ENCODE peak calls at places on chromosomes 6 and 20, in eight cellular contexts. G is stimulated activated CD8-positive, alpha-beta memory T cell treated with anti-CD3 and anti-CD28 coated beads, Interleukin-15, amount 100 ng/mL, for 1 hour; F is glomerular endothelial cell; O is anterior cingulate cortex; A is NCI-H1694; R is AG08395; S is cardiac muscle cell; V is dermis microvascular lymphatic vessel endothelial cell. E is an unnamed sample.

GRCh38 chr20:37209661-37210314 is 30.4 kb upstream of the MROH8 start:
- DNase-seq in G (no peak), F (no peak), O (no peak), A (no peak), R (no peak), S (no peak), V (no peak), E (no peak)

GRCh38 chr20:48722002-48722731 is 105.6 kb downstream of the PREX1 start:
- DNase-seq in G (no peak), F (peak), O (peak), A (no peak), R (peak), S (no peak), V (peak), E (no peak)

GRCh38 chr6:142861711-142862110 is 83.3 kb downstream of the HIVEP2 start:
- DNase-seq in G (no peak), F (no peak), O (no peak), A (no peak), R (no peak), S (no peak), V (no peak), E (no peak)

GRCh38 chr6:14292119-14292518 is 174.5 kb downstream of the CD83 start:
- DNase-seq in G (no peak), F (no peak), O (no peak), A (no peak), R (no peak), S (no peak), V (no peak), E (peak)

GRCh38 chr20:50142812-50143211 is 10.7 kb downstream of the PEDS1 start:
- DNase-seq in G (no peak), F (no peak), O (no peak), A (no peak), R (no peak), S (no peak), V (no peak), E (no peak)

GRCh38 chr6:85002847-85003246 is 238.4 kb upstream of the TBX18 start:
- DNase-seq in G (no peak), F (no peak), O (no peak), A (no peak), R (no peak), S (no peak), V (no peak), E (no peak)

GRCh38 chr6:125546827-125547226 is 202.6 kb upstream of the HEY2 start:
- DNase-seq in G (no peak), F (no peak), O (no peak), A (no peak), R (peak), S (no peak), V (no peak), E (no peak)

GRCh38 chr6:36024154-36024760 is at the start of gene SLC26A8:
- DNase-seq in G (no peak), F (no peak), O (no peak), A (no peak), R (no peak), S (peak), V (no peak), E (no peak)

GRCh38 chr20:19981091-19981490 is 36.1 kb upstream of the NAA20 start:
- DNase-seq in G (no peak), F (no peak), O (no peak), A (no peak), R (no peak), S (no peak), V (peak), E (no peak)

GRCh38 chr6:49155321-49155720 is 307.7 kb downstream of the MMUT start:
- DNase-seq in G (no peak), F (no peak), O (no peak), A (no peak), R (no peak), S (no peak), V (no peak), E (no peak)

GRCh38 chr6:38997128-38997761 is 51.3 kb upstream of the GLP1R start:
- DNase-seq in G (no peak), F (no peak), O (no peak), A (peak), R (no peak), S (peak), V (no peak), E (peak)

GRCh38 chr6:140441256-140441655 is 1066.8 kb upstream of the CITED2 start:
- DNase-seq in G (no peak), F (peak), O (no peak), A (no peak), R (peak), S (peak), V (peak), E (no peak)

GRCh38 chr20:1174787-1175186 is 10.0 kb downstream of the TMEM74B start:
- DNase-seq in G (no peak), F (no peak), O (no peak), A (no peak), R (no peak), S (no peak), V (no peak), E (no peak)

GRCh38 chr6:99882151-99882702 is 111.8 kb downstream of the MCHR2 start:
- DNase-seq in G (no peak), F (no peak), O (no peak), A (no peak), R (no peak), S (no peak), V (no peak), E (no peak)

GRCh38 chr20:573414-574296 is 30.1 kb upstream of the CSNK2A1 start:
- DNase-seq in G (no peak), F (no peak), O (no peak), A (no peak), R (no peak), S (no peak), V (no peak), E (no peak)

GRCh38 chr6:169035381-169036280 is 218.0 kb downstream of the THBS2 start:
- DNase-seq in G (no peak), F (no peak), O (no peak), A (no peak), R (peak), S (peak), V (no peak), E (no peak)

GRCh38 chr20:37526238-37526838 is 1.3 kb downstream of the BLCAP start:
- DNase-seq in G (no peak), F (peak), O (no peak), A (no peak), R (peak), S (peak), V (peak), E (no peak)

GRCh38 chr20:11277170-11277569 is 603.4 kb upstream of the JAG1 start:
- DNase-seq in G (no peak), F (no peak), O (no peak), A (no peak), R (no peak), S (no peak), V (no peak), E (no peak)

GRCh38 chr6:52497652-52498408 is 77.7 kb downstream of the EFHC1 start:
- DNase-seq in G (no peak), F (no peak), O (no peak), A (no peak), R (no peak), S (no peak), V (no peak), E (no peak)

GRCh38 chr6:26003102-26003694 is 40.6 kb downstream of the TRIM38 start:
- DNase-seq in G (peak), F (no peak), O (no peak), A (peak), R (peak), S (peak), V (peak), E (no peak)

GRCh38 chr20:5402903-5403531 is 86.3 kb upstream of the PROKR2 start:
- DNase-seq in G (no peak), F (no peak), O (no peak), A (peak), R (no peak), S (peak), V (no peak), E (no peak)

GRCh38 chr20:56974499-56975250 is 291.8 kb downstream of the BMP7 start:
- DNase-seq in G (no peak), F (no peak), O (no peak), A (no peak), R (peak), S (peak), V (no peak), E (no peak)

GRCh38 chr20:44618318-44618731 is 33.2 kb downstream of the ADA start:
- DNase-seq in G (no peak), F (no peak), O (no peak), A (no peak), R (no peak), S (no peak), V (no peak), E (no peak)

GRCh38 chr20:51935003-51935358 is 132.7 kb upstream of the SALL4 start:
- DNase-seq in G (no peak), F (no peak), O (no peak), A (no peak), R (no peak), S (no peak), V (no peak), E (no peak)

GRCh38 chr6:13787146-13787545 is 27.2 kb downstream of the MCUR1 start:
- DNase-seq in G (no peak), F (no peak), O (no peak), A (no peak), R (peak), S (peak), V (no peak), E (no peak)

GRCh38 chr6:1313755-1314503 is 2.0 kb downstream of the FOXQ1 start:
- DNase-seq in G (no peak), F (no peak), O (no peak), A (no peak), R (no peak), S (peak), V (no peak), E (no peak)

GRCh38 chr20:40457404-40457803 is 231.6 kb downstream of the MAFB start:
- DNase-seq in G (no peak), F (no peak), O (no peak), A (no peak), R (no peak), S (no peak), V (no peak), E (no peak)

GRCh38 chr6:14873781-14874446 is 372.0 kb upstream of the JARID2 start:
- DNase-seq in G (no peak), F (no peak), O (no peak), A (no peak), R (no peak), S (no peak), V (no peak), E (no peak)

GRCh38 chr6:144330588-144330987 is 45.5 kb downstream of the UTRN start:
- DNase-seq in G (no peak), F (no peak), O (no peak), A (no peak), R (no peak), S (no peak), V (no peak), E (no peak)

GRCh38 chr20:62331347-62331746 is 28.6 kb downstream of the ADRM1 start:
- DNase-seq in G (no peak), F (no peak), O (no peak), A (no peak), R (no peak), S (no peak), V (no peak), E (no peak)

GRCh38 chr6:45880139-45880538 is 135.5 kb downstream of the CLIC5 start:
- DNase-seq in G (no peak), F (no peak), O (no peak), A (no peak), R (peak), S (peak), V (no peak), E (no peak)

GRCh38 chr6:26161322-26161721 is 74.1 kb downstream of the HFE start:
- DNase-seq in G (no peak), F (no peak), O (no peak), A (no peak), R (no peak), S (no peak), V (no peak), E (no peak)

GRCh38 chr20:62606551-62607201 is 35.6 kb upstream of the SLCO4A1 start:
- DNase-seq in G (no peak), F (no peak), O (no peak), A (no peak), R (no peak), S (no peak), V (no peak), E (no peak)

GRCh38 chr20:11935754-11936551 is 18.3 kb downstream of the BTBD3 start:
- DNase-seq in G (no peak), F (no peak), O (no peak), A (no peak), R (no peak), S (no peak), V (no peak), E (no peak)

GRCh38 chr6:168118935-168119334 is 39.9 kb upstream of the FRMD1 start:
- DNase-seq in G (no peak), F (no peak), O (no peak), A (no peak), R (no peak), S (no peak), V (no peak), E (no peak)

GRCh38 chr6:71228461-71229041 is 60.1 kb upstream of the OGFRL1 start:
- DNase-seq in G (no peak), F (no peak), O (no peak), A (no peak), R (peak), S (no peak), V (no peak), E (no peak)

GRCh38 chr6:69063401-69063800 is 428.3 kb downstream of the ADGRB3 start:
- DNase-seq in G (no peak), F (no peak), O (no peak), A (no peak), R (no peak), S (no peak), V (no peak), E (no peak)

GRCh38 chr6:32623693-32624092 is 13.5 kb upstream of the HLA-DQA1 start:
- DNase-seq in G (no peak), F (no peak), O (no peak), A (no peak), R (no peak), S (no peak), V (no peak), E (no peak)

GRCh38 chr20:37229300-37229699 is 32.3 kb downstream of the GHRH start:
- DNase-seq in G (no peak), F (no peak), O (no peak), A (no peak), R (no peak), S (no peak), V (no peak), E (no peak)